ENCODE peak calls at places on chromosomes 13 and 19, in seven cellular contexts. One of them, this sample, is unnamed.

GRCh38 chr19:39351537-39352037 is 9.4 kb downstream of the SAMD4B start:
- DNase-seq in GM12891: peak
- DNase-seq in K562: peak
- DNase-seq in SK-N-SH: no peak
- DNase-seq in H1: no peak
- DNase-seq in HepG2: no peak
- DNase-seq in GM12878: peak
- DNase-seq in this sample: peak

GRCh38 chr13:48645845-48646244 is 7.9 kb upstream of the CYSLTR2 start:
- DNase-seq in GM12891: no peak
- DNase-seq in K562: no peak
- DNase-seq in SK-N-SH: no peak
- DNase-seq in H1: no peak
- DNase-seq in HepG2: no peak
- DNase-seq in GM12878: no peak
- DNase-seq in this sample: no peak

GRCh38 chr13:106466691-106467405 is 68.6 kb downstream of the EFNB2 start:
- DNase-seq in GM12891: no peak
- DNase-seq in K562: no peak
- DNase-seq in SK-N-SH: no peak
- DNase-seq in H1: no peak
- DNase-seq in HepG2: no peak
- DNase-seq in GM12878: no peak
- DNase-seq in this sample: no peak

GRCh38 chr19:15264933-15265206 is 32.6 kb upstream of the EPHX3 start:
- DNase-seq in GM12891: no peak
- DNase-seq in K562: no peak
- DNase-seq in SK-N-SH: no peak
- DNase-seq in H1: no peak
- DNase-seq in HepG2: no peak
- DNase-seq in GM12878: no peak
- DNase-seq in this sample: no peak

GRCh38 chr13:32309812-32310706 is 5.1 kb downstream of the ZAR1L start:
- DNase-seq in GM12891: peak
- DNase-seq in K562: peak
- DNase-seq in SK-N-SH: peak
- DNase-seq in H1: peak
- DNase-seq in HepG2: peak
- DNase-seq in GM12878: no peak
- DNase-seq in this sample: no peak

GRCh38 chr13:21557995-21558394 is 46.0 kb downstream of the MICU2 start:
- DNase-seq in GM12891: no peak
- DNase-seq in K562: peak
- DNase-seq in SK-N-SH: peak
- DNase-seq in H1: no peak
- DNase-seq in HepG2: peak
- DNase-seq in GM12878: no peak
- DNase-seq in this sample: no peak

GRCh38 chr13:100532836-100533435 is 55.7 kb downstream of the GGACT start:
- DNase-seq in GM12891: no peak
- DNase-seq in K562: no peak
- DNase-seq in SK-N-SH: no peak
- DNase-seq in H1: peak
- DNase-seq in HepG2: no peak
- DNase-seq in GM12878: no peak
- DNase-seq in this sample: no peak

GRCh38 chr13:79675931-79676658 is 195.1 kb downstream of the NDFIP2 start:
- DNase-seq in GM12891: no peak
- DNase-seq in K562: no peak
- DNase-seq in SK-N-SH: no peak
- DNase-seq in H1: no peak
- DNase-seq in HepG2: no peak
- DNase-seq in GM12878: no peak
- DNase-seq in this sample: no peak

GRCh38 chr13:24511824-24512207 is 762 bp downstream of the PARP4 start:
- DNase-seq in GM12891: no peak
- DNase-seq in K562: no peak
- DNase-seq in SK-N-SH: peak
- DNase-seq in H1: no peak
- DNase-seq in HepG2: no peak
- DNase-seq in GM12878: peak
- DNase-seq in this sample: no peak

GRCh38 chr13:42028113-42028799 is 20.2 kb upstream of the DGKH start:
- DNase-seq in GM12891: no peak
- DNase-seq in K562: no peak
- DNase-seq in SK-N-SH: no peak
- DNase-seq in H1: no peak
- DNase-seq in HepG2: peak
- DNase-seq in GM12878: no peak
- DNase-seq in this sample: no peak

GRCh38 chr19:34171539-34171876 is 796 bp upstream of the LSM14A start:
- DNase-seq in GM12891: peak
- DNase-seq in K562: peak
- DNase-seq in SK-N-SH: no peak
- DNase-seq in H1: no peak
- DNase-seq in HepG2: no peak
- DNase-seq in GM12878: peak
- DNase-seq in this sample: peak

GRCh38 chr19:40502647-40503046 is 35.8 kb downstream of the SPTBN4 start:
- DNase-seq in GM12891: no peak
- DNase-seq in K562: no peak
- DNase-seq in SK-N-SH: no peak
- DNase-seq in H1: no peak
- DNase-seq in HepG2: peak
- DNase-seq in GM12878: no peak
- DNase-seq in this sample: no peak

GRCh38 chr19:8577741-8578140 is 499 bp upstream of the MYO1F start:
- DNase-seq in GM12891: no peak
- DNase-seq in K562: no peak
- DNase-seq in SK-N-SH: no peak
- DNase-seq in H1: no peak
- DNase-seq in HepG2: no peak
- DNase-seq in GM12878: no peak
- DNase-seq in this sample: no peak

GRCh38 chr19:8576273-8576993 is 809 bp downstream of the MYO1F start:
- DNase-seq in GM12891: no peak
- DNase-seq in K562: no peak
- DNase-seq in SK-N-SH: no peak
- DNase-seq in H1: no peak
- DNase-seq in HepG2: no peak
- DNase-seq in GM12878: no peak
- DNase-seq in this sample: no peak

GRCh38 chr19:8577247-8577646 is at the start of gene MYO1F:
- DNase-seq in GM12891: no peak
- DNase-seq in K562: peak
- DNase-seq in SK-N-SH: no peak
- DNase-seq in H1: no peak
- DNase-seq in HepG2: no peak
- DNase-seq in GM12878: no peak
- DNase-seq in this sample: no peak

GRCh38 chr19:8573316-8573715 is 3.9 kb downstream of the MYO1F start:
- DNase-seq in GM12891: no peak
- DNase-seq in K562: no peak
- DNase-seq in SK-N-SH: no peak
- DNase-seq in H1: no peak
- DNase-seq in HepG2: no peak
- DNase-seq in GM12878: no peak
- DNase-seq in this sample: no peak

DNA sequence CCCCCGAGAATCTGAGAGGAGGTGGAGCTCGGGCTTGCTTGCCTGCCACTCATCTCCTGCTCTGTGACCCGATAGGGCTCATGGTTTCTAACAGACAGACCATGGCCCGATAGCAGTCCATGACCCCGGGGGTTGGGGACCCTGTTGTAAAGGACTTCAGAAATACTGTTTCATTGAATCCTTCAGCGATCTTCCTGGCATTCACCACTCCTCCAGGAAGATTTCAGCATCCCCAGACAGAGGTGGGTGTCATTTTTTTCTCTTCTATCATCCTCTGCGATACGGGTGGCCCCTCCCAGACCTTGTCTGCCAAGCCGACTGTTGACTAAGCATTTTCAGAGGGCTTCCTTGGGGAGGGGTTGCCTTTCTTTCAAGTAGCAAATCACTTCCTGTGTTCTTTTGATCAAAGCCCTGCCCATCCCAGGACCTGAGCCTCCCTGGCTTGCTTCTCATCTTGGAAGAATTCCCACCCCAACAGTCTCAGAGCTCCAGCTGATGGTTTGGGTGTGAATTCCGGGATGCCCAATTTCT is 1.7 kb downstream of the MYO1F start:
- DNase-seq in GM12891: no peak
- DNase-seq in K562: peak
- DNase-seq in SK-N-SH: no peak
- DNase-seq in H1: no peak
- DNase-seq in HepG2: no peak
- DNase-seq in GM12878: no peak
- DNase-seq in this sample: no peak
- TF ChIP-seq TAF1 in GM12891: no peak
- TF ChIP-seq TAF1 in K562: no peak
- TF ChIP-seq TAF1 in SK-N-SH: no peak
- TF ChIP-seq TAF1 in H1: no peak
- TF ChIP-seq TAF1 in HepG2: no peak
- TF ChIP-seq TAF1 in GM12878: no peak
- TF ChIP-seq TAF1 in this sample: no peak

GRCh38 chr13:28751210-28751935 is 32.6 kb upstream of the SLC46A3 start:
- DNase-seq in GM12891: no peak
- DNase-seq in K562: no peak
- DNase-seq in SK-N-SH: no peak
- DNase-seq in H1: no peak
- DNase-seq in HepG2: no peak
- DNase-seq in GM12878: no peak
- DNase-seq in this sample: no peak

GRCh38 chr13:28750187-28751045 is 31.6 kb upstream of the SLC46A3 start:
- DNase-seq in GM12891: no peak
- DNase-seq in K562: no peak
- DNase-seq in SK-N-SH: no peak
- DNase-seq in H1: peak
- DNase-seq in HepG2: no peak
- DNase-seq in GM12878: no peak
- DNase-seq in this sample: no peak

GRCh38 chr13:28744656-28745055 is 25.9 kb upstream of the SLC46A3 start:
- DNase-seq in GM12891: no peak
- DNase-seq in K562: no peak
- DNase-seq in SK-N-SH: no peak
- DNase-seq in H1: peak
- DNase-seq in HepG2: no peak
- DNase-seq in GM12878: no peak
- DNase-seq in this sample: no peak

GRCh38 chr13:28746289-28746612 is 27.5 kb upstream of the SLC46A3 start:
- DNase-seq in GM12891: no peak
- DNase-seq in K562: no peak
- DNase-seq in SK-N-SH: no peak
- DNase-seq in H1: no peak
- DNase-seq in HepG2: no peak
- DNase-seq in GM12878: no peak
- DNase-seq in this sample: no peak

DNA sequence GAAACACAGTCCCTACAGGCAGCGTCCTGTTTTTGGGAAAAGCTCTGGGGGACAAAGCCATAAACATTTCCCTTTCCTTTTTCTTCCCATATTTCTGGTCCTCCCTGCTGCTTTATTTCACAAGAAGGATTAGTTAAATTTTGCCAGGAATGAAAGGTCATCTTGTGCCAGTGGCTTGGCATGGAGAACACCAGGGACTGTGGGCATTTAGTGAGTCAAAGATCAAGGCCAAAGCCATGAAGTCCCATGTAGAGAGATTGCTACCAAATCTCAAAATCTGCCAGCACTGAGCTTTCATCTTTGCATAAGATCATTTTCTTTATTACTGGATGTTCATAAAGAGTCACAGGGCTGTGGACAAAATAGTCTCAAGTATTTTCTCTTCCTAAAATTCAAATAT is 29.1 kb upstream of the SLC46A3 start:
- DNase-seq in GM12891: no peak
- DNase-seq in K562: no peak
- DNase-seq in SK-N-SH: no peak
- DNase-seq in H1: no peak
- DNase-seq in HepG2: no peak
- DNase-seq in GM12878: no peak
- DNase-seq in this sample: no peak
- TF ChIP-seq TAF1 in GM12891: no peak
- TF ChIP-seq TAF1 in K562: no peak
- TF ChIP-seq TAF1 in SK-N-SH: no peak
- TF ChIP-seq TAF1 in H1: no peak
- TF ChIP-seq TAF1 in HepG2: no peak
- TF ChIP-seq TAF1 in GM12878: no peak
- TF ChIP-seq TAF1 in this sample: no peak

GRCh38 chr19:56597696-56598095 is 2.6 kb downstream of the ZNF71 start:
- DNase-seq in GM12891: no peak
- DNase-seq in K562: no peak
- DNase-seq in SK-N-SH: no peak
- DNase-seq in H1: no peak
- DNase-seq in HepG2: no peak
- DNase-seq in GM12878: no peak
- DNase-seq in this sample: no peak

GRCh38 chr19:56603829-56604228 is 8.7 kb downstream of the ZNF71 start:
- DNase-seq in GM12891: no peak
- DNase-seq in K562: no peak
- DNase-seq in SK-N-SH: no peak
- DNase-seq in H1: no peak
- DNase-seq in HepG2: no peak
- DNase-seq in GM12878: no peak
- DNase-seq in this sample: no peak

GRCh38 chr19:56596676-56597075 is 1.6 kb downstream of the ZNF71 start:
- DNase-seq in GM12891: no peak
- DNase-seq in K562: no peak
- DNase-seq in SK-N-SH: no peak
- DNase-seq in H1: no peak
- DNase-seq in HepG2: no peak
- DNase-seq in GM12878: no peak
- DNase-seq in this sample: no peak

GRCh38 chr19:56595548-56595899 is 422 bp downstream of the ZNF71 start:
- DNase-seq in GM12891: no peak
- DNase-seq in K562: no peak
- DNase-seq in SK-N-SH: no peak
- DNase-seq in H1: no peak
- DNase-seq in HepG2: no peak
- DNase-seq in GM12878: no peak
- DNase-seq in this sample: no peak

DNA sequence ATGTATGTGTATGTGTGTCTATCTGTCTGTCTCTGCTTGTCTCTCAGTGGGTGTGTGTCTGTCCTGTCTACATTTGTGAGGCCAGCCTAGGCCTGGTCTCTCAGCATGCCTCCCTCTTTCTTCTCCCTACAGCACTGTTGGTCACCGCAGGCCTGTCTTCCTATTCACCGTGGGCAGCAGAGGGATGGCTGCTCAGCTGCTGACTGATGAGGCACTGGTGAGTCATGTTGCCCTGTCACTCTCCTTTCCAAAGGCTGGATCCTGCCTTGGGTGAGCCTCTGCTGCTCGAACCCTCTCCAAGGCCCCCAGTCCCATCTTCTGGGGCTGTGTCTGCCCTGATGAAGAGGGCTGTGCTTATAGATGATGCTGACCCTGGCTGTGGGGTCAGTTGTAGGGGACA is 6.3 kb downstream of the ZNF71 start:
- DNase-seq in GM12891: no peak
- DNase-seq in K562: no peak
- DNase-seq in SK-N-SH: no peak
- DNase-seq in H1: no peak
- DNase-seq in HepG2: no peak
- DNase-seq in GM12878: no peak
- DNase-seq in this sample: no peak
- TF ChIP-seq TAF1 in GM12891: no peak
- TF ChIP-seq TAF1 in K562: no peak
- TF ChIP-seq TAF1 in SK-N-SH: no peak
- TF ChIP-seq TAF1 in H1: no peak
- TF ChIP-seq TAF1 in HepG2: no peak
- TF ChIP-seq TAF1 in GM12878: no peak
- TF ChIP-seq TAF1 in this sample: no peak

GRCh38 chr19:44002212-44002565 is 568 bp upstream of the ZNF230 start:
- DNase-seq in GM12891: no peak
- DNase-seq in K562: peak
- DNase-seq in SK-N-SH: no peak
- DNase-seq in H1: no peak
- DNase-seq in HepG2: no peak
- DNase-seq in GM12878: no peak
- DNase-seq in this sample: no peak
- TF ChIP-seq TAF1 in GM12891: no peak
- TF ChIP-seq TAF1 in K562: no peak
- TF ChIP-seq TAF1 in SK-N-SH: no peak
- TF ChIP-seq TAF1 in H1: no peak
- TF ChIP-seq TAF1 in HepG2: no peak
- TF ChIP-seq TAF1 in GM12878: no peak
- TF ChIP-seq TAF1 in this sample: no peak